ENCODE peak calls at places on chromosomes 3 and 15, in five cellular contexts. One of them, this sample, is unnamed.

GRCh38 chr3:57757642-57758297 is 1.7 kb downstream of the SLMAP start:
- DNase-seq in bronchial epithelial cell: peak
- DNase-seq in T-helper 2 cell: no peak
- DNase-seq in GM20000: no peak
- DNase-seq in left colon: peak
- DNase-seq in this sample: no peak

GRCh38 chr15:63054985-63055384 is 12.4 kb downstream of the TPM1 start:
- DNase-seq in bronchial epithelial cell: no peak
- DNase-seq in T-helper 2 cell: no peak
- DNase-seq in GM20000: no peak
- DNase-seq in left colon: no peak
- DNase-seq in this sample: no peak

GRCh38 chr3:118942651-118943050 is 92.0 kb downstream of the IGSF11 start:
- DNase-seq in left colon: no peak
- DNase-seq in GM20000: no peak
- DNase-seq in bronchial epithelial cell: no peak
- DNase-seq in T-helper 2 cell: no peak
- DNase-seq in this sample: no peak

GRCh38 chr15:69462493-69463181 is 10.0 kb downstream of the RPLP1 start:
- DNase-seq in left colon: peak
- DNase-seq in GM20000: peak
- DNase-seq in bronchial epithelial cell: peak
- DNase-seq in T-helper 2 cell: peak
- DNase-seq in this sample: peak

GRCh38 chr3:195077611-195078540 is 193.1 kb downstream of the XXYLT1 start:
- DNase-seq in T-helper 2 cell: no peak
- DNase-seq in GM20000: no peak
- DNase-seq in left colon: no peak
- DNase-seq in bronchial epithelial cell: no peak
- DNase-seq in this sample: no peak

GRCh38 chr3:36298188-36298587 is 82.1 kb upstream of the STAC start:
- DNase-seq in T-helper 2 cell: no peak
- DNase-seq in GM20000: no peak
- DNase-seq in bronchial epithelial cell: no peak
- DNase-seq in left colon: no peak
- DNase-seq in this sample: no peak

GRCh38 chr3:100213891-100214573 is 46.8 kb upstream of the TBC1D23 start:
- DNase-seq in GM20000: no peak
- DNase-seq in bronchial epithelial cell: peak
- DNase-seq in T-helper 2 cell: no peak
- DNase-seq in left colon: no peak
- DNase-seq in this sample: no peak

GRCh38 chr3:76367281-76367680 is 581.9 kb upstream of the ZNF717 start:
- DNase-seq in T-helper 2 cell: no peak
- DNase-seq in bronchial epithelial cell: no peak
- DNase-seq in left colon: no peak
- DNase-seq in GM20000: no peak
- DNase-seq in this sample: no peak